ENCODE peak calls at places on chromosomes 12 and 14, in five cellular contexts. One of them, this sample, is unnamed.
A peak's percentile ranks its signal among the peaks of the same experiment; 100 is the strongest.

GRCh38 chr12:54038260-54038759 is 5.5 kb downstream of the HOXC5 start:
- DNase-seq in sigmoid colon: no peak
- DNase-seq in skeletal muscle cell: no peak
- DNase-seq in CD8-positive, alpha-beta memory T cell: no peak
- DNase-seq in MM.1S: no peak
- DNase-seq in this sample: no peak

GRCh38 chr12:83802011-83802410 is 1110.6 kb downstream of the SLC6A15 start:
- DNase-seq in MM.1S: no peak
- DNase-seq in skeletal muscle cell: no peak
- DNase-seq in sigmoid colon: no peak
- DNase-seq in CD8-positive, alpha-beta memory T cell: no peak
- DNase-seq in this sample: no peak

GRCh38 chr12:99609455-99610181 is 37.9 kb upstream of the GARIN6 start:
- DNase-seq in sigmoid colon: no peak
- DNase-seq in CD8-positive, alpha-beta memory T cell: no peak
- DNase-seq in skeletal muscle cell: no peak
- DNase-seq in MM.1S: no peak
- DNase-seq in this sample: no peak

GRCh38 chr12:100753837-100754236 is 40.7 kb upstream of the ANO4 start:
- DNase-seq in sigmoid colon: no peak
- DNase-seq in CD8-positive, alpha-beta memory T cell: no peak
- DNase-seq in MM.1S: no peak
- DNase-seq in skeletal muscle cell: peak; percentile 7
- DNase-seq in this sample: no peak

GRCh38 chr14:30267141-30267540 is 291.8 kb upstream of the G2E3 start:
- DNase-seq in skeletal muscle cell: peak; percentile 28
- DNase-seq in CD8-positive, alpha-beta memory T cell: no peak
- DNase-seq in MM.1S: no peak
- DNase-seq in sigmoid colon: no peak
- DNase-seq in this sample: no peak

GRCh38 chr12:40692617-40693502 is 621 bp downstream of the CNTN1 start:
- DNase-seq in CD8-positive, alpha-beta memory T cell: no peak
- DNase-seq in MM.1S: no peak
- DNase-seq in sigmoid colon: peak; percentile 65
- DNase-seq in skeletal muscle cell: no peak
- DNase-seq in this sample: peak; percentile 36

GRCh38 chr12:24222968-24223367 is 273.5 kb upstream of the SOX5 start:
- DNase-seq in skeletal muscle cell: peak; percentile 21
- DNase-seq in sigmoid colon: no peak
- DNase-seq in MM.1S: no peak
- DNase-seq in CD8-positive, alpha-beta memory T cell: no peak
- DNase-seq in this sample: peak; percentile 33

GRCh38 chr14:91277546-91278382 is 33.3 kb upstream of the GPR68 start:
- DNase-seq in sigmoid colon: no peak
- DNase-seq in CD8-positive, alpha-beta memory T cell: no peak
- DNase-seq in MM.1S: no peak
- DNase-seq in skeletal muscle cell: no peak
- DNase-seq in this sample: no peak

GRCh38 chr12:132554857-132555630 is 55.3 kb downstream of the LRCOL1 start:
- DNase-seq in MM.1S: no peak
- DNase-seq in CD8-positive, alpha-beta memory T cell: no peak
- DNase-seq in sigmoid colon: no peak
- DNase-seq in skeletal muscle cell: no peak
- DNase-seq in this sample: no peak

GRCh38 chr12:50271724-50272247 is 11.5 kb downstream of the LIMA1 start:
- DNase-seq in MM.1S: no peak
- DNase-seq in sigmoid colon: no peak
- DNase-seq in CD8-positive, alpha-beta memory T cell: no peak
- DNase-seq in skeletal muscle cell: no peak
- DNase-seq in this sample: no peak

GRCh38 chr12:128684357-128684756 is 139.4 kb downstream of the SLC15A4 start:
- DNase-seq in MM.1S: no peak
- DNase-seq in skeletal muscle cell: no peak
- DNase-seq in sigmoid colon: no peak
- DNase-seq in CD8-positive, alpha-beta memory T cell: no peak
- DNase-seq in this sample: no peak

GRCh38 chr14:77421241-77421640 is 2.1 kb downstream of the NOXRED1 start:
- DNase-seq in CD8-positive, alpha-beta memory T cell: no peak
- DNase-seq in MM.1S: no peak
- DNase-seq in skeletal muscle cell: peak; percentile 9
- DNase-seq in sigmoid colon: no peak
- DNase-seq in this sample: no peak

GRCh38 chr14:77904218-77904617 is 104.3 kb downstream of the ADCK1 start:
- DNase-seq in skeletal muscle cell: no peak
- DNase-seq in sigmoid colon: peak; percentile 20
- DNase-seq in MM.1S: no peak
- DNase-seq in CD8-positive, alpha-beta memory T cell: no peak
- DNase-seq in this sample: no peak

GRCh38 chr12:122813310-122813713 is 21.9 kb upstream of the HIP1R start:
- DNase-seq in CD8-positive, alpha-beta memory T cell: no peak
- DNase-seq in MM.1S: no peak
- DNase-seq in skeletal muscle cell: no peak
- DNase-seq in sigmoid colon: no peak
- DNase-seq in this sample: no peak

GRCh38 chr14:55126089-55126488 is 3.0 kb upstream of the LGALS3 start:
- DNase-seq in CD8-positive, alpha-beta memory T cell: no peak
- DNase-seq in sigmoid colon: no peak
- DNase-seq in MM.1S: no peak
- DNase-seq in skeletal muscle cell: no peak
- DNase-seq in this sample: no peak

GRCh38 chr14:88746042-88746441 is 46.7 kb downstream of the EML5 start:
- DNase-seq in sigmoid colon: no peak
- DNase-seq in skeletal muscle cell: no peak
- DNase-seq in CD8-positive, alpha-beta memory T cell: no peak
- DNase-seq in MM.1S: no peak
- DNase-seq in this sample: no peak

GRCh38 chr14:97210202-97210601 is 413.0 kb downstream of the VRK1 start:
- DNase-seq in sigmoid colon: no peak
- DNase-seq in skeletal muscle cell: no peak
- DNase-seq in MM.1S: no peak
- DNase-seq in CD8-positive, alpha-beta memory T cell: no peak
- DNase-seq in this sample: no peak

GRCh38 chr14:97212399-97212798 is 415.2 kb downstream of the VRK1 start:
- DNase-seq in skeletal muscle cell: no peak
- DNase-seq in sigmoid colon: no peak
- DNase-seq in CD8-positive, alpha-beta memory T cell: no peak
- DNase-seq in MM.1S: no peak
- DNase-seq in this sample: no peak

DNA sequence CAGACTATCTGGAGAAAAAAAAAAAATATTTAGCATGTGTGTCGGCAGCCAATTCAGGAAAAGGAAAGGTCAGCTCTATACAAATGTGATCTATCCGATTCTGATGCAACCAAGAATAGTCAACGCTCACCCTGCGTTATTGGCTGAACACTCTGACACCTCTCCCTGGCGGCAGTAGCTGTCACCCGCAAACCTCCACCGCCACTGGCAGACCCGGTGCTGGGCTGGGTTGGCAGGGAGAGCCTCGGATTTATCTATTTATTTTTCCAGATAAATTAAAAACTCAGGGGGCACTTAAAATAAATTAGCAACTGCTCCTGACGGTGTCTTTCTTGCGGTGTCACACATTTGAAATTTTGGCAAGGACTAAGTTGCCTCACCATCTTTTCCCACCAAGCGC is 409.8 kb downstream of the VRK1 start:
- DNase-seq in sigmoid colon: no peak
- DNase-seq in MM.1S: no peak
- DNase-seq in CD8-positive, alpha-beta memory T cell: no peak
- DNase-seq in skeletal muscle cell: no peak
- DNase-seq in this sample: no peak
- H3K4me3 ChIP-seq in sigmoid colon: no peak overlapping the region
- H3K4me3 ChIP-seq in MM.1S: no peak overlapping the region
- H3K4me3 ChIP-seq in CD8-positive, alpha-beta memory T cell: no peak overlapping the region
- H3K4me3 ChIP-seq in skeletal muscle cell: no peak overlapping the region
- H3K4me3 ChIP-seq in this sample: no peak overlapping the region

GRCh38 chr14:102097441-102098135 is 10.7 kb upstream of the HSP90AA1 start:
- DNase-seq in sigmoid colon: peak; percentile 21
- DNase-seq in CD8-positive, alpha-beta memory T cell: no peak
- DNase-seq in skeletal muscle cell: no peak
- DNase-seq in MM.1S: no peak
- DNase-seq in this sample: no peak
- H3K4me3 ChIP-seq in sigmoid colon: no peak overlapping the region
- H3K4me3 ChIP-seq in CD8-positive, alpha-beta memory T cell: no peak overlapping the region
- H3K4me3 ChIP-seq in skeletal muscle cell: no peak overlapping the region
- H3K4me3 ChIP-seq in MM.1S: no peak overlapping the region
- H3K4me3 ChIP-seq in this sample: no peak overlapping the region

GRCh38 chr12:97452230-97452629 is 10.4 kb upstream of the RMST start:
- DNase-seq in sigmoid colon: no peak
- DNase-seq in CD8-positive, alpha-beta memory T cell: no peak
- DNase-seq in skeletal muscle cell: no peak
- DNase-seq in MM.1S: peak; percentile 21
- DNase-seq in this sample: no peak

GRCh38 chr12:97446895-97447294 is 15.7 kb upstream of the RMST start:
- DNase-seq in sigmoid colon: no peak
- DNase-seq in MM.1S: no peak
- DNase-seq in skeletal muscle cell: no peak
- DNase-seq in CD8-positive, alpha-beta memory T cell: no peak
- DNase-seq in this sample: no peak

GRCh38 chr12:97456792-97457191 is 5.8 kb upstream of the RMST start:
- DNase-seq in sigmoid colon: no peak
- DNase-seq in MM.1S: no peak
- DNase-seq in CD8-positive, alpha-beta memory T cell: no peak
- DNase-seq in skeletal muscle cell: no peak
- DNase-seq in this sample: no peak

GRCh38 chr12:97452839-97453238 is 9.8 kb upstream of the RMST start:
- DNase-seq in skeletal muscle cell: no peak
- DNase-seq in sigmoid colon: no peak
- DNase-seq in CD8-positive, alpha-beta memory T cell: no peak
- DNase-seq in MM.1S: no peak
- DNase-seq in this sample: no peak
- H3K4me3 ChIP-seq in skeletal muscle cell: no peak overlapping the region
- H3K4me3 ChIP-seq in sigmoid colon: no peak overlapping the region
- H3K4me3 ChIP-seq in CD8-positive, alpha-beta memory T cell: no peak overlapping the region
- H3K4me3 ChIP-seq in MM.1S: peak overlapping the region; percentile 45
- H3K4me3 ChIP-seq in this sample: no peak overlapping the region

DNA sequence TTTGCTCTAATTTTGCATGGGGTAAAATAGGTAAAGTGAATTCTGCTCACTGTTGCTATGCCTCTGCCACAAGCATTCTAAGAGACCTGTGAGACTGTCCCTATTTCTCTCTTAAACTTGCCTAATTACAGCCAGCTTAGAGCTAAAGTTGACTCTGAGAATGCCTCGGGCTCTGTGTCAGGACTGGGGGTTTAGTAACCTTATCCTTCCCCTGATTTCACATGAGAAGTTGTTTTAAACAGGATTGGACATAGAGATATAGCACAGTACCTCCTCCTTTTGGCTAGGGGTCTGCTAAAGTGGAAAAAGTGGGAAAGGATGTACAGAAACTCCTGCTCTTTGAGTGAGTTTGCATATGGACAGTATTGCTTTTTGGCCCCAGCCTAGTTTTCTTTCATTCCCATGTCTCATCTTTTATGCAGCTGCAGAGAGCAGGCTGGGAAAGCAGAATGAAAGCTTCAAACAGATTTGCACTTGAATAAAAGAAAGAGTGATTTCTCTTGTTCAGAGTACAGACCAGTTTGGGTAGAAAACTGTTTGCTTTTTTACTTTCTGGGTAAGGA is 122.0 kb downstream of the RAD51B start:
- DNase-seq in CD8-positive, alpha-beta memory T cell: no peak
- DNase-seq in sigmoid colon: no peak
- DNase-seq in skeletal muscle cell: no peak
- DNase-seq in MM.1S: no peak
- DNase-seq in this sample: no peak
- H3K4me3 ChIP-seq in CD8-positive, alpha-beta memory T cell: no peak overlapping the region
- H3K4me3 ChIP-seq in sigmoid colon: no peak overlapping the region
- H3K4me3 ChIP-seq in skeletal muscle cell: no peak overlapping the region
- H3K4me3 ChIP-seq in MM.1S: no peak overlapping the region
- H3K4me3 ChIP-seq in this sample: no peak overlapping the region

GRCh38 chr12:67068204-67068731 is 200.9 kb upstream of the CAND1 start:
- DNase-seq in MM.1S: peak; percentile 36
- DNase-seq in skeletal muscle cell: no peak
- DNase-seq in sigmoid colon: no peak
- DNase-seq in CD8-positive, alpha-beta memory T cell: no peak
- DNase-seq in this sample: no peak
- H3K4me3 ChIP-seq in MM.1S: peak overlapping the region; percentile 77
- H3K4me3 ChIP-seq in skeletal muscle cell: peak overlapping the region; percentile 51
- H3K4me3 ChIP-seq in sigmoid colon: peak overlapping the region; percentile 76
- H3K4me3 ChIP-seq in CD8-positive, alpha-beta memory T cell: peak overlapping the region; percentile 32
- H3K4me3 ChIP-seq in this sample: peak overlapping the region; percentile 49